ENCODE peak calls at places on chromosome 16, in nine cellular contexts. X is astrocyte of the spinal cord, L is activated B cell treated with CpG ODN at 0.5 μM for 24 hours, S is NCI-H524, J is skeletal muscle cell, M is ACHN, N is Caki2, U is NT2/D1, C is SW 1271. Y is an unnamed sample.

GRCh38 chr16:87436225-87437172 is 44.4 kb downstream of the MAP1LC3B start:
- DNase-seq in X (peak), L (no peak), S (no peak), J (peak), M (no peak), N (no peak), U (no peak), C (no peak), Y (no peak)

GRCh38 chr16:58012481-58012880 is 11.3 kb downstream of the USB1 start:
- DNase-seq in X (no peak), L (no peak), S (no peak), J (no peak), M (no peak), N (no peak), U (no peak), C (no peak), Y (no peak)

GRCh38 chr16:70402916-70403659 is 35.8 kb downstream of the ST3GAL2 start:
- DNase-seq in X (no peak), L (no peak), S (no peak), J (peak), M (no peak), N (no peak), U (no peak), C (no peak), Y (no peak)

GRCh38 chr16:49461517-49461951 is 87.9 kb downstream of the C16orf78 start:
- DNase-seq in X (no peak), L (no peak), S (no peak), J (no peak), M (no peak), N (no peak), U (no peak), C (no peak), Y (no peak)

GRCh38 chr16:10895053-10895946 is 18.3 kb downstream of the CIITA start:
- DNase-seq in X (peak), L (peak), S (no peak), J (peak), M (peak), N (peak), U (peak), C (no peak), Y (no peak)

GRCh38 chr16:23509441-23509754 is 896 bp downstream of the GGA2 start:
- DNase-seq in X (no peak), L (no peak), S (no peak), J (no peak), M (no peak), N (no peak), U (no peak), C (no peak), Y (no peak)

GRCh38 chr16:81277681-81278080 is 37.1 kb upstream of the GAN start:
- DNase-seq in X (no peak), L (no peak), S (no peak), J (no peak), M (no peak), N (no peak), U (no peak), C (no peak), Y (no peak)

GRCh38 chr16:49250689-49251088 is 30.9 kb downstream of the CBLN1 start:
- DNase-seq in X (no peak), L (no peak), S (no peak), J (no peak), M (no peak), N (no peak), U (peak), C (no peak), Y (no peak)

GRCh38 chr16:17384473-17384872 is 86.3 kb downstream of the XYLT1 start:
- DNase-seq in X (no peak), L (no peak), S (no peak), J (no peak), M (no peak), N (no peak), U (no peak), C (no peak), Y (no peak)

GRCh38 chr16:53281280-53281679 is 153.0 kb upstream of the RBL2 start:
- DNase-seq in X (no peak), L (no peak), S (no peak), J (no peak), M (no peak), N (no peak), U (no peak), C (no peak), Y (no peak)

GRCh38 chr16:64590516-64590915 is 531.3 kb downstream of the CDH11 start:
- DNase-seq in X (peak), L (no peak), S (no peak), J (no peak), M (no peak), N (no peak), U (no peak), C (no peak), Y (no peak)

GRCh38 chr16:30413116-30413806 is 5.9 kb downstream of the ZNF771 start:
- DNase-seq in X (no peak), L (no peak), S (no peak), J (no peak), M (peak), N (no peak), U (no peak), C (no peak), Y (no peak)

Y was measured in AG04450.